ENCODE peak calls at places on chromosomes 13 and 19, in eight cellular contexts. F is HepG2, N is breast epithelium, K is transverse colon, H is H1, V is HCT116, T is vagina, U is stomach. Q is an unnamed sample.

GRCh38 chr13:82634946-82635345 is 1247.3 kb downstream of the SLITRK1 start:
- DNase-seq in F (no peak), H (no peak), T (no peak), N (no peak), V (no peak), K (no peak), U (no peak), Q (no peak)

GRCh38 chr19:9054768-9055167 is 32.1 kb upstream of the OR1M1 start:
- DNase-seq in K (no peak), H (no peak), N (peak), V (no peak), U (no peak), F (no peak), T (no peak), Q (no peak)

GRCh38 chr19:41302624-41303351 is 7.2 kb upstream of the CCDC97 start:
- DNase-seq in H (no peak), V (no peak), T (no peak), K (peak), N (no peak), U (no peak), F (no peak), Q (no peak)

GRCh38 chr13:26051231-26052135 is at the start of gene SHISA2:
- DNase-seq in U (peak), V (no peak), K (no peak), H (peak), N (no peak), F (no peak), T (peak), Q (no peak)

GRCh38 chr13:113863511-113864302 is at the start of gene GAS6:
- DNase-seq in F (no peak), V (no peak), T (no peak), U (peak), N (peak), K (peak), H (no peak), Q (peak)

GRCh38 chr19:3075605-3076431 is 13.5 kb upstream of the TLE5 start:
- DNase-seq in K (peak), V (no peak), T (no peak), F (no peak), N (peak), U (peak), H (no peak), Q (no peak)

GRCh38 chr13:39364797-39365468 is 238.1 kb downstream of the LHFPL6 start:
- DNase-seq in K (no peak), N (no peak), F (peak), V (peak), H (no peak), U (no peak), T (no peak), Q (no peak)

GRCh38 chr19:53908106-53908932 is 759 bp upstream of the CACNG7 start:
- DNase-seq in K (no peak), U (peak), N (no peak), F (no peak), T (no peak), H (no peak), V (no peak), Q (no peak)

GRCh38 chr13:42594577-42595571 is 20.9 kb downstream of the TNFSF11 start:
- DNase-seq in U (peak), V (peak), N (no peak), F (peak), H (no peak), K (peak), T (no peak), Q (no peak)

GRCh38 chr19:28705008-28705407 is 507.9 kb downstream of the UQCRFS1 start:
- DNase-seq in K (no peak), H (no peak), F (peak), V (no peak), U (no peak), T (no peak), N (no peak), Q (no peak)

GRCh38 chr13:88674841-88675240 is 1003.7 kb downstream of the SLITRK5 start:
- DNase-seq in T (no peak), F (no peak), K (no peak), V (no peak), U (no peak), H (no peak), N (no peak), Q (no peak)

GRCh38 chr13:30376426-30377311 is 45.6 kb upstream of the UBE2L5 start:
- DNase-seq in H (no peak), V (no peak), F (no peak), U (peak), T (no peak), N (no peak), K (peak), Q (no peak)

GRCh38 chr19:39407644-39408391 is 1.2 kb downstream of the ZFP36 start:
- DNase-seq in V (no peak), F (no peak), K (peak), U (peak), H (no peak), T (no peak), N (peak), Q (peak)

GRCh38 chr13:67951431-67951830 is 721.3 kb upstream of the PCDH9 start:
- DNase-seq in N (no peak), U (no peak), T (no peak), K (no peak), V (no peak), F (no peak), H (no peak), Q (no peak)

GRCh38 chr13:95267662-95268369 is 33.4 kb downstream of the ABCC4 start:
- DNase-seq in T (no peak), U (peak), N (no peak), K (peak), F (peak), H (no peak), V (no peak), Q (no peak)

GRCh38 chr13:79973533-79973963 is 367.4 kb downstream of the SPRY2 start:
- DNase-seq in K (peak), U (no peak), F (no peak), V (no peak), T (no peak), N (no peak), H (no peak), Q (no peak)

GRCh38 chr13:92769064-92769463 is 457.5 kb upstream of the GPC6 start:
- DNase-seq in F (no peak), K (no peak), T (no peak), V (no peak), U (no peak), N (no peak), H (no peak), Q (no peak)

GRCh38 chr13:60584976-60585375 is 188.0 kb downstream of the TDRD3 start:
- DNase-seq in U (no peak), N (no peak), F (no peak), V (no peak), K (no peak), H (no peak), T (no peak), Q (peak)

GRCh38 chr19:7910321-7911161 is 4.1 kb upstream of the TGFBR3L start:
- DNase-seq in T (no peak), U (no peak), H (no peak), N (no peak), V (no peak), K (no peak), F (no peak), Q (no peak)

GRCh38 chr19:40700083-40700482 is 9.6 kb upstream of the NUMBL start:
- DNase-seq in V (no peak), K (no peak), F (no peak), N (no peak), H (no peak), U (no peak), T (no peak), Q (no peak)

GRCh38 chr13:25489238-25489637 is 117.5 kb downstream of the ATP8A2 start:
- DNase-seq in V (no peak), N (no peak), U (no peak), H (no peak), F (no peak), K (no peak), T (no peak), Q (no peak)

GRCh38 chr13:24688901-24689300 is 8.7 kb downstream of the ATP12A start:
- DNase-seq in N (no peak), H (no peak), U (no peak), V (no peak), F (no peak), T (no peak), K (no peak), Q (no peak)

GRCh38 chr19:52190679-52191293 is 934 bp downstream of the PPP2R1A start:
- DNase-seq in V (no peak), N (no peak), T (no peak), F (no peak), K (peak), U (peak), H (no peak), Q (peak)

GRCh38 chr19:48870048-48870447 is 1.6 kb upstream of the PLEKHA4 start:
- DNase-seq in H (no peak), V (no peak), U (no peak), F (no peak), K (no peak), T (no peak), N (no peak), Q (no peak)

GRCh38 chr19:23399443-23399842 is 4.2 kb upstream of the ZNF91 start:
- DNase-seq in H (no peak), K (no peak), T (peak), V (no peak), F (peak), N (no peak), U (no peak), Q (no peak)

GRCh38 chr13:89294115-89294867 is 1623.1 kb downstream of the SLITRK5 start:
- DNase-seq in K (no peak), H (no peak), N (no peak), F (no peak), U (no peak), T (no peak), V (no peak), Q (no peak)

GRCh38 chr13:46179576-46180368 is 2.2 kb downstream of the LCP1 start:
- DNase-seq in U (peak), N (no peak), T (no peak), F (no peak), K (peak), V (no peak), H (no peak), Q (peak)

GRCh38 chr13:46178821-46179220 is 3.2 kb downstream of the LCP1 start:
- DNase-seq in V (no peak), F (no peak), N (no peak), T (no peak), U (no peak), H (no peak), K (no peak), Q (no peak)

GRCh38 chr13:46181799-46182490 is at the start of gene LCP1:
- DNase-seq in V (no peak), K (peak), T (no peak), U (peak), F (no peak), H (no peak), N (no peak), Q (no peak)

GRCh38 chr13:46182491-46182877 is 507 bp upstream of the LCP1 start:
- DNase-seq in U (no peak), V (no peak), K (no peak), T (no peak), F (no peak), H (no peak), N (no peak), Q (no peak)

GRCh38 chr13:46180393-46180792 is 1.6 kb downstream of the LCP1 start:
- DNase-seq in F (no peak), V (no peak), U (no peak), T (no peak), H (no peak), N (no peak), K (no peak), Q (no peak)
- TF ChIP-seq POLR2AphosphoS5 in F (no peak), V (no peak), U (no peak), T (no peak), H (no peak), N (no peak), K (no peak), Q (no peak)

GRCh38 chr19:45370410-45371204 is at the start of gene ERCC2:
- DNase-seq in N (peak), V (peak), F (peak), T (no peak), H (peak), K (peak), U (peak), Q (peak)
- TF ChIP-seq POLR2A in N (no peak), V (peak), F (peak), T (no peak), H (no peak), K (peak), U (no peak), Q (no peak)

GRCh38 chr19:46841458-46842083 is 9.1 kb downstream of the AP2S1 start:
- DNase-seq in N (no peak), V (no peak), F (no peak), T (no peak), H (no peak), K (peak), U (peak), Q (no peak)
- H3K27ac ChIP-seq in N (peak), V (peak), F (no peak), T (peak), H (no peak), K (peak), U (peak), Q (no peak)

DNA sequence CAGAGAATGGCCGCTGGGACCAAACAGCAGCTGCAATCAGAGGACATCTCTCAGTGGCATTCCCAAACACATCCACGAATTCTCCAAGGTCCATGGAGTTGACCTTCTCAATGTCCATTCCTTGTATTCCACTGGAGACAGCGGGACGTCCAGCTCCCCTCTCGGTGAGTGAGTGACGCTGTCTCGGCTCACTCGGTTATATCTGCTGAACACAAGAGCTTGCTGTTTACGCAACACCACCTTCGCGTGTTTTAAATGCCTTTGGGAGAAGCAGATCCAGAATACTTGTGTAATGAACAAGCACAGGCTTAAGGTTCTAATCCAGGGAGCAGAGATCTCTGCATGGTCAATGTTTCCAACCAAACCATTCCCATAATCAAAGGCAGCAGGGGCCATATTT is at the start of gene URAD:
- DNase-seq in V (no peak), H (no peak), K (no peak), U (no peak), N (no peak), T (no peak), F (peak), Q (no peak)
- TF ChIP-seq POLR2AphosphoS5 in V (no peak), H (no peak), K (no peak), U (no peak), N (no peak), T (no peak), F (no peak), Q (no peak)

DNA sequence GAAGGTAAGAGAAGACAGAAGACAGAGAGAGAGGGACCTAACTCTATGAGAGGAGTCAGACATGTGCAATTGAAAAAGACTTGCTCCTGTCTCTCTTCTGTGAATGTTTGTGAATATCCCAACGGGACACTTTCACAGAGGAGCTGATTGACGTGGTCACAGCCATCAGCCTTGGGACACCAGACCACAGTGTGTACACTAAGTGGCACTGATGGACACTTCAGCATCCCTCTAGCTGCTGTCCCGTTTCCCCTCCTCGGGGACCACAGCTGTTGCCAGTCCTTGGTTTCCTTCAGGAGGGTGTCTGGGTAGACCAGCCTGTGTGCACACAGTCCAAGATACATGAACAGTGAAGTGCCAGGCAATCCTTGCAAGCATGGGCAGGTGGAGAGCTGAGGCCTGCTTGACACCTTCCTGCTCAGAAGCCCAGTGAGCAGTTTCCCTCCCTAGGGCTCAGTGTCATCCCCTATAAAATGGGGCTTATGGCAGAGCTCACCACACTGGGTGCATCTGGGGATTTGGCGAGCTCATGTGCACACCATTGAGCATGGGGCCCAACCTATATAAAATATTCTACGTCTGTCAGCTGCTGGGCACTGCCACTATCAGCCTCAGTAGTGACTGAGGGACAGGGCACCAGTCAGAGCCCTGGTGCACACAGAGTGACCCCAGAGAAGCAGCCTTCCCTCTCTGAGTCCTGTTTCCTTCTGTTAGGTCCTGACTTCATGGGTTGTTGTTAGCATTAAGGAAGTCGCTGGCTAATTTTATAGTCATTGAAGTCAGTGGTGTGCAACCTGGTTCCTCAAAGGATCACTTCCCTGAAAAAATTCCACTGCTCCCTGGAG is 4.3 kb upstream of the USF2 start:
- DNase-seq in F (no peak), U (peak), N (peak), T (no peak), K (peak), H (no peak), V (no peak), Q (peak)
- TF ChIP-seq POLR2A in F (peak), U (no peak), N (no peak), T (no peak), K (no peak), H (peak), V (no peak), Q (no peak)

DNA sequence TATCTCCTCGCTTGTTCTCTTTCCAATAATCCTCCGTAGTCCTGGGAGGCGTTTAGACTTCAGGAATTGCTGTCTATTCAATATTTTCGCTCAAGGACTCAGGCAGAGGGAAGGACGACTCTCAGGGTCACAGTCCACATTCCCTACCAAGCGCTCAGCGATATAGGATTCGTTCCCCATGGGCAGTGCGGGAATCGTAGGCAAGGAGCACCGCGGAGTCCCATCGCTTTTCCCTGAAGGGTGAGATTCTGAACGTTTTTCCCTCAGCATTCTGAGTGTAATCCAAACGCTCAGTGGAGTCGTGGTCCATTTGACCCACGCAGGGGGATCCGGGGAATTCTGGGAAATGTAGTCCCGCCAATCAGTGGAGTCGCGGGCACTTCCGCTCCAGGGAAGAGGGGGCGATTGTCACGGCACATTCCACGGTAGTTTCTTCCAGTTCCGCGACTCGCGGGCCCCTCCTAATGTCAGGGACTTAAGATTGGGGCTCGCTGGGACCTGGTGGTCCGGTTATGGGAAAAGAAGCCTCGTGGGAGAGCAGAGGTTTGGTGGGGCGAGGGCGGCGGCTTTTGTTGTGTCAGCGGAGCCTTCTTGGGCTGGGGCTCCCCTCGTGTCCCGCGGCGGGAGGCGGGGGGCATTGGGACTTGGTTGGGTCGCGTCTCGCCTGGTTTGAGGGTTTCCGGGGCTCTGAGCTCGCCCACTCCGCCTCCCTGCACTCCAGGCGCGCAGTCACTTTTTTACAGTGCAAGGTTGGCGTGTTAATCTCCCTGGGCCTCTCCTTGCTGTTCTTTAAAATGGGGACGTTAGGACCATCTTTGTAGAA is at the start of gene ZNF234:
- DNase-seq in H (no peak), N (peak), U (peak), K (peak), T (no peak), V (peak), F (peak), Q (peak)
- H3K27ac ChIP-seq in H (no peak), N (peak), U (peak), K (peak), T (peak), V (peak), F (peak), Q (peak)

Q was measured in suprapubic skin.